ENCODE peak calls at places on chromosomes 16 and 17, in ten cellular contexts. N is body of pancreas, G is GM23338, P is B cell, I is ascending aorta, U is tibial nerve, O is psoas muscle, T is mesothelial cell of epicardium, C is IMR-90, X is adrenal gland. H is an unnamed sample.

GRCh38 chr16:58306327-58306726 is 11.5 kb upstream of the PRSS54 start:
- DNase-seq in G (peak), P (peak), I (no peak), T (no peak), U (no peak), C (peak), X (peak), N (peak), O (no peak), H (no peak)

GRCh38 chr16:4517812-4518211 is 20.8 kb downstream of the CDIP1 start:
- DNase-seq in U (no peak), I (no peak), P (no peak), X (no peak), C (peak), N (peak), O (no peak), G (peak), T (peak), H (no peak)

GRCh38 chr16:49452108-49452507 is 78.5 kb downstream of the C16orf78 start:
- DNase-seq in U (no peak), C (no peak), N (no peak), P (no peak), T (no peak), X (no peak), I (no peak), G (no peak), O (no peak), H (no peak)

GRCh38 chr16:72876981-72877373 is 171.0 kb downstream of the ZFHX3 start:
- DNase-seq in T (no peak), X (peak), G (no peak), U (no peak), N (no peak), C (no peak), I (no peak), P (no peak), O (no peak), H (no peak)

GRCh38 chr17:57672971-57673370 is 72.1 kb downstream of the CCDC182 start:
- DNase-seq in T (peak), O (no peak), X (no peak), G (no peak), C (no peak), I (peak), P (no peak), N (no peak), U (no peak), H (peak)

GRCh38 chr17:28001149-28001548 is 41.3 kb upstream of the NLK start:
- DNase-seq in X (no peak), G (no peak), P (no peak), I (no peak), N (no peak), C (no peak), O (no peak), U (no peak), T (no peak), H (no peak)

GRCh38 chr17:65198653-65199382 is 61.6 kb downstream of the RGS9 start:
- DNase-seq in G (peak), O (no peak), X (no peak), P (peak), I (no peak), U (no peak), T (peak), C (peak), N (no peak), H (no peak)

GRCh38 chr16:85453-85782 is 7.4 kb downstream of the MPG start:
- DNase-seq in X (no peak), P (no peak), C (no peak), O (no peak), N (no peak), G (no peak), U (no peak), I (no peak), T (no peak), H (no peak)

GRCh38 chr16:79411805-79412204 is 188.7 kb downstream of the MAF start:
- DNase-seq in O (no peak), I (no peak), P (no peak), X (no peak), T (no peak), G (no peak), U (no peak), N (no peak), C (no peak), H (no peak)

GRCh38 chr17:82942166-82943130 is 102.6 kb upstream of the ZNF750 start:
- DNase-seq in C (no peak), N (no peak), U (no peak), X (peak), G (no peak), I (no peak), O (peak), P (no peak), T (no peak), H (no peak)

GRCh38 chr17:20922128-20922670 is 120.6 kb downstream of the USP22 start:
- DNase-seq in I (no peak), U (no peak), X (no peak), T (no peak), N (no peak), G (no peak), P (no peak), O (peak), C (peak), H (no peak)

GRCh38 chr16:154223-155030 is 2.0 kb downstream of the HBZ start:
- DNase-seq in T (no peak), X (no peak), O (no peak), G (peak), N (peak), U (no peak), P (peak), C (peak), I (no peak), H (no peak)

GRCh38 chr17:57349533-57350227 is 93.4 kb downstream of the MSI2 start:
- DNase-seq in P (no peak), U (no peak), C (peak), I (no peak), G (no peak), X (no peak), T (no peak), O (no peak), N (no peak), H (no peak)

GRCh38 chr17:17944253-17944652 is 27.9 kb downstream of the TOM1L2 start:
- DNase-seq in C (no peak), G (no peak), U (no peak), T (no peak), P (no peak), X (no peak), N (no peak), I (no peak), O (no peak), H (no peak)

GRCh38 chr17:48592097-48592496 is 1.5 kb downstream of the HOXB5 start:
- DNase-seq in P (peak), T (no peak), O (no peak), U (no peak), C (peak), G (no peak), I (no peak), N (no peak), X (no peak), H (no peak)

GRCh38 chr16:72800524-72800923 is 247.4 kb downstream of the ZFHX3 start:
- DNase-seq in N (no peak), X (no peak), T (no peak), P (no peak), I (no peak), O (no peak), C (no peak), G (no peak), U (no peak), H (no peak)

GRCh38 chr16:74449470-74449869 is 28.2 kb upstream of the CLEC18B start:
- DNase-seq in X (peak), G (no peak), P (no peak), O (peak), I (peak), N (no peak), U (peak), T (no peak), C (peak), H (no peak)

GRCh38 chr17:17564323-17564722 is 27.2 kb downstream of the PEMT start:
- DNase-seq in X (no peak), U (no peak), I (no peak), C (no peak), G (no peak), N (no peak), P (no peak), T (no peak), O (no peak), H (no peak)

GRCh38 chr17:42673885-42674754 is 2.7 kb downstream of the PLEKHH3 start:
- DNase-seq in I (peak), P (peak), T (no peak), U (no peak), G (peak), X (peak), O (peak), C (peak), N (peak), H (no peak)

GRCh38 chr16:72938426-72939164 is 109.3 kb downstream of the ZFHX3 start:
- DNase-seq in P (no peak), C (peak), N (peak), O (peak), T (no peak), U (peak), X (peak), G (no peak), I (peak), H (no peak)

GRCh38 chr16:74605332-74605731 is 1.6 kb downstream of the GLG1 start:
- DNase-seq in O (no peak), X (no peak), U (no peak), T (no peak), C (no peak), I (no peak), N (no peak), G (no peak), P (no peak), H (no peak)

GRCh38 chr16:4176794-4177438 is 60.7 kb upstream of the ADCY9 start:
- DNase-seq in T (no peak), C (peak), I (no peak), N (no peak), U (no peak), G (no peak), X (peak), O (no peak), P (peak), H (no peak)

GRCh38 chr16:48997946-48998345 is 283.7 kb downstream of the CBLN1 start:
- DNase-seq in N (no peak), T (no peak), C (no peak), I (no peak), G (no peak), O (no peak), U (no peak), X (no peak), P (no peak), H (no peak)

GRCh38 chr17:44559288-44560249 is 2.3 kb downstream of the FZD2 start:
- DNase-seq in C (no peak), I (peak), T (no peak), N (no peak), U (no peak), X (no peak), O (no peak), G (no peak), P (no peak), H (no peak)

GRCh38 chr17:41775394-41776226 is 10.9 kb downstream of the JUP start:
- DNase-seq in C (no peak), P (no peak), G (peak), N (no peak), O (no peak), X (peak), U (no peak), T (no peak), I (no peak), H (no peak)

DNA sequence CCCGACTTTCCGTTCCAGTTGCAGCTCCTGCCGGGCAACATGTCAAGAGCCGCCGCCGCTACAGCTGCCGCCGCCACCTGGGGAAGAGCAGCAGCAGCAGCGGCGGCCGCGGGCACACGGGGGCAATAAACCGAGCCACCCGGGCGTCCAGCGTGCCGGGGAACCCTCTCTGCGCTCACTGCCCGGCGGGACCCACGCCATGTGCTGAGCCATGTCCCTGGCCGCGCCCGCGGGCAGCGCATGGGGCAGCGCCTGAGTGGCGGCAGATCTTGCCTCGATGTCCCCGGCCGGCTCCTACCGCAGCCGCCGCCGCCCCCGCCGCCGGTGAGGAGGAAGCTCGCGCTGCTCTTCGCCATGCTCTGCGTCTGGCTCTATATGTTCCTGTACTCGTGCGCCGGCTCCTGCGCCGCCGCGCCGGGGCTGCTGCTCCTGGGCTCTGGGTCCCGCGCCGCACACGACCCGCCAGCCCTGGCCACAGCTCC is 439 bp downstream of the HS3ST3B1 start:
- DNase-seq in U (no peak), N (no peak), O (no peak), C (no peak), X (no peak), G (peak), I (no peak), T (no peak), P (peak), H (no peak)
- TF ChIP-seq CTCF in U (no peak), N (peak), O (no peak), C (peak), X (no peak), G (peak), I (no peak), T (no peak), P (peak), H (peak)

GRCh38 chr17:75877752-75878173 is 618 bp downstream of the TRIM47 start:
- DNase-seq in X (peak), P (peak), U (peak), G (peak), C (peak), O (peak), N (peak), T (peak), I (peak), H (peak)
- TF ChIP-seq CTCF in X (peak), P (peak), U (peak), G (peak), C (peak), O (peak), N (peak), T (peak), I (peak), H (peak)

GRCh38 chr16:11129378-11129781 is 126.6 kb downstream of the SOCS1 start:
- DNase-seq in I (no peak), G (no peak), C (no peak), T (no peak), N (no peak), O (no peak), U (no peak), P (no peak), X (no peak), H (no peak)
- TF ChIP-seq CTCF in I (no peak), G (no peak), C (no peak), T (no peak), N (no peak), O (no peak), U (no peak), P (no peak), X (no peak), H (no peak)

DNA sequence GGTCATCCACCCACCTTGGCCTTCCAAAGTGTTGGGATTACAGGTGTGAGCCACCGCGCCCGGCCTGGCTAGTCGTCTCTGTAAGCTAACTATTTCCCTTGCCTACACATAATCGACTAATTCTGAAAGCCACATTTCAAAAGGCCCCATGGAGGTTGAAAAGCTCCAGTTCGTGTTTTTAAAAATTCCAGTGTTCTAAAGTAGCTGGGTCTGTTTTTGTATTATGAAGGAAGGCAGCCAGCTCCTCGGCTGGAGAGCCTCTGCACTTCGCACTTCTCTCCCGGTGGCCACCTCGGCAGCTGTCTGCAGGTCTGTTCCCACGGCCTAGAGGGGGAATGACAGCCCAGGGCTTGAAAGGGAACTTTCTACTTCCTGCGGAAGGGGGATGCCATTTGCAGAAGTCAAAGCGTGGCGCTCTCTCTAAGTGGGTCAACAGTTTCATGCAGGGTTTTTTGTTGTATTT is 16.9 kb downstream of the HASPIN start:
- DNase-seq in I (no peak), P (peak), O (no peak), N (no peak), X (no peak), C (no peak), U (no peak), T (no peak), G (no peak), H (no peak)
- TF ChIP-seq CTCF in I (no peak), P (no peak), O (no peak), N (no peak), X (no peak), C (no peak), U (no peak), T (no peak), G (no peak), H (no peak)

GRCh38 chr17:8188408-8188839 is 1.6 kb downstream of the BORCS6 start:
- DNase-seq in I (no peak), U (no peak), G (no peak), T (no peak), N (no peak), O (no peak), P (peak), X (no peak), C (no peak), H (no peak)

GRCh38 chr17:8185580-8186445 is 4.2 kb downstream of the BORCS6 start:
- DNase-seq in X (peak), P (peak), C (peak), U (peak), G (peak), I (peak), N (peak), O (peak), T (peak), H (peak)

GRCh38 chr17:8186787-8187516 is 3.0 kb downstream of the BORCS6 start:
- DNase-seq in C (peak), O (peak), I (peak), P (peak), T (peak), X (peak), N (peak), U (peak), G (peak), H (peak)

GRCh38 chr17:8187517-8188407 is 2.2 kb downstream of the BORCS6 start:
- DNase-seq in P (peak), N (peak), X (peak), U (peak), I (peak), C (peak), O (peak), T (peak), G (peak), H (peak)

GRCh38 chr17:8186446-8186786 is 3.6 kb downstream of the BORCS6 start:
- DNase-seq in N (no peak), G (no peak), O (no peak), C (no peak), P (no peak), X (no peak), T (no peak), U (no peak), I (no peak), H (no peak)
- TF ChIP-seq CTCF in N (no peak), G (peak), O (no peak), C (no peak), P (no peak), X (no peak), T (peak), U (peak), I (peak), H (no peak)

GRCh38 chr17:10875411-10875810 is 37.5 kb upstream of the PIRT start:
- DNase-seq in T (peak), U (no peak), C (no peak), G (peak), P (no peak), N (no peak), I (no peak), O (no peak), X (peak), H (no peak)

GRCh38 chr17:10881959-10882358 is 44.1 kb upstream of the PIRT start:
- DNase-seq in X (no peak), I (no peak), C (no peak), O (no peak), T (no peak), N (no peak), G (no peak), P (no peak), U (no peak), H (no peak)

GRCh38 chr17:10875984-10876555 is 38.2 kb upstream of the PIRT start:
- DNase-seq in C (peak), X (peak), N (peak), P (peak), I (peak), T (peak), U (no peak), O (peak), G (peak), H (peak)

GRCh38 chr17:10879110-10879509 is 41.2 kb upstream of the PIRT start:
- DNase-seq in G (peak), P (no peak), T (peak), N (peak), I (no peak), U (no peak), X (no peak), O (no peak), C (no peak), H (no peak)
- TF ChIP-seq CTCF in G (peak), P (no peak), T (no peak), N (peak), I (no peak), U (peak), X (no peak), O (no peak), C (no peak), H (peak)

GRCh38 chr16:85648782-85649181 is 35.7 kb downstream of the GSE1 start:
- DNase-seq in P (no peak), X (no peak), O (no peak), U (no peak), T (no peak), I (no peak), G (no peak), N (no peak), C (peak), H (no peak)
- TF ChIP-seq CTCF in P (no peak), X (no peak), O (no peak), U (no peak), T (no peak), I (no peak), G (no peak), N (no peak), C (no peak), H (no peak)

GRCh38 chr17:74441537-74441936 is 9.6 kb downstream of the GPRC5C start:
- DNase-seq in P (no peak), G (no peak), C (no peak), X (no peak), O (no peak), U (no peak), T (no peak), I (no peak), N (no peak), H (no peak)
- TF ChIP-seq CTCF in P (no peak), G (no peak), C (no peak), X (no peak), O (no peak), U (no peak), T (no peak), I (no peak), N (no peak), H (no peak)

GRCh38 chr16:16934660-16935059 is 536.1 kb downstream of the XYLT1 start:
- DNase-seq in X (no peak), U (no peak), I (no peak), C (no peak), N (no peak), P (no peak), O (no peak), T (no peak), G (no peak), H (no peak)
- TF ChIP-seq CTCF in X (no peak), U (no peak), I (no peak), C (no peak), N (no peak), P (no peak), O (no peak), T (no peak), G (no peak), H (no peak)

GRCh38 chr17:40019140-40019991 is 4.1 kb downstream of the CSF3 start:
- DNase-seq in T (no peak), C (peak), U (no peak), P (no peak), G (peak), O (peak), N (peak), X (no peak), I (no peak), H (no peak)
- TF ChIP-seq CTCF in T (no peak), C (no peak), U (no peak), P (no peak), G (no peak), O (no peak), N (no peak), X (no peak), I (no peak), H (no peak)

H was measured in osteocyte.